ENCODE peak calls at places on chromosomes 7 and 10, in eight cellular contexts. Y is natural killer cell treated with Interleukin-12 subunit alpha and Interleukin-12 subunit beta and Interleukin-15 and Interleukin-18, amount 100 ng/mL, for 72 hours; G is cardiac septum; P is stimulated activated CD8-positive, alpha-beta memory T cell treated with anti-CD3 and anti-CD28 coated beads, Interleukin-15, amount 100 ng/mL, for 24 hours; F is GM06990; X is mucosa of descending colon; W is activated CD8-positive, alpha-beta memory T cell treated with anti-CD3 and anti-CD28 coated beads for 48 hours; S is neural progenitor cell. J is an unnamed sample.

GRCh38 chr7:47657126-47657525 is 75.2 kb upstream of the TNS3 start:
- DNase-seq in F (no peak), S (no peak), W (no peak), G (no peak), Y (no peak), X (no peak), P (no peak), J (no peak)

GRCh38 chr7:116271980-116272886 is 61.9 kb downstream of the TES start:
- DNase-seq in G (no peak), Y (no peak), W (no peak), P (no peak), X (peak; percentile 21), S (no peak), F (no peak), J (peak; percentile 84)

GRCh38 chr7:20858913-20859312 is 72.2 kb upstream of the SP8 start:
- DNase-seq in F (no peak), Y (no peak), G (no peak), X (no peak), W (no peak), P (no peak), S (no peak), J (peak; percentile 48)

GRCh38 chr10:113177163-113177935 is 227.3 kb downstream of the TCF7L2 start:
- DNase-seq in Y (no peak), F (no peak), X (no peak), W (no peak), P (no peak), S (peak; percentile 53), G (no peak), J (no peak)

GRCh38 chr7:47428052-47428779 is 153.7 kb downstream of the TNS3 start:
- DNase-seq in Y (no peak), G (peak; percentile 58), F (no peak), X (no peak), P (no peak), S (no peak), W (no peak), J (no peak)

GRCh38 chr10:75061709-75062108 is 49.7 kb upstream of the SAMD8 start:
- DNase-seq in F (no peak), W (no peak), G (no peak), P (no peak), X (no peak), Y (no peak), S (no peak), J (no peak)

GRCh38 chr10:93199221-93199681 is 125.6 kb downstream of the CYP26A1 start:
- DNase-seq in W (no peak), P (no peak), S (peak; percentile 29), Y (no peak), F (no peak), G (peak; percentile 80), X (peak; percentile 87), J (peak; percentile 70)

GRCh38 chr7:24777811-24778210 is 20.5 kb upstream of the GSDME start:
- DNase-seq in G (no peak), Y (no peak), S (no peak), X (no peak), P (no peak), F (no peak), W (no peak), J (no peak)

GRCh38 chr7:134890246-134891240 is 95.8 kb upstream of the AGBL3 start:
- DNase-seq in X (no peak), S (no peak), P (no peak), G (no peak), F (no peak), W (no peak), Y (no peak), J (peak; percentile 76)

GRCh38 chr7:32611700-32612099 is 116.4 kb downstream of the AVL9 start:
- DNase-seq in P (no peak), S (no peak), F (no peak), X (no peak), W (no peak), G (no peak), Y (no peak), J (no peak)

GRCh38 chr7:23654508-23654907 is 25.5 kb upstream of the FAM221A start:
- DNase-seq in G (no peak), S (peak; percentile 71), P (no peak), Y (no peak), W (no peak), F (no peak), X (peak; percentile 69), J (no peak)

GRCh38 chr7:157909370-157909769 is 572.6 kb downstream of the DNAJB6 start:
- DNase-seq in P (no peak), S (no peak), F (no peak), G (peak; percentile 55), W (no peak), Y (no peak), X (no peak), J (no peak)

GRCh38 chr7:112556633-112557032 is 75.8 kb downstream of the LSMEM1 start:
- DNase-seq in X (no peak), Y (no peak), F (no peak), W (no peak), G (no peak), S (no peak), P (no peak), J (no peak)

GRCh38 chr10:43739171-43739570 is 90.5 kb upstream of the ZNF32 start:
- DNase-seq in S (no peak), X (no peak), Y (no peak), F (no peak), G (no peak), P (no peak), W (no peak), J (peak; percentile 13)

GRCh38 chr7:27169658-27170493 is 4.2 kb downstream of the HOXA10 start:
- DNase-seq in W (no peak), P (no peak), G (no peak), X (no peak), S (peak; percentile 63), F (no peak), Y (peak; percentile 44), J (peak; percentile 69)

GRCh38 chr10:58335306-58336005 is 650 bp downstream of the UBE2D1 start:
- DNase-seq in X (peak; percentile 25), P (no peak), F (peak; percentile 58), G (peak; percentile 79), S (peak; percentile 33), Y (no peak), W (no peak), J (peak; percentile 19)

GRCh38 chr10:47008769-47009168 is 97.5 kb downstream of the PTPN20 start:
- DNase-seq in W (no peak), P (no peak), F (no peak), Y (no peak), X (peak; percentile 4), S (no peak), G (no peak), J (no peak)

GRCh38 chr7:130849604-130850003 is 115.6 kb upstream of the KLF14 start:
- DNase-seq in P (no peak), G (no peak), Y (no peak), F (no peak), S (no peak), X (no peak), W (no peak), J (no peak)

GRCh38 chr7:140564643-140565042 is 76.0 kb downstream of the DENND2A start:
- DNase-seq in P (no peak), W (no peak), F (no peak), S (peak; percentile 27), G (peak; percentile 20), X (no peak), Y (no peak), J (peak; percentile 38)

GRCh38 chr7:110850239-110850638 is 240.7 kb upstream of the LRRN3 start:
- DNase-seq in W (no peak), F (no peak), S (no peak), G (no peak), P (no peak), Y (no peak), X (no peak), J (no peak)

GRCh38 chr10:60817135-60817805 is 39.0 kb downstream of the CDK1 start:
- DNase-seq in G (no peak), Y (no peak), S (no peak), X (peak; percentile 9), W (no peak), F (no peak), P (no peak), J (peak; percentile 20)

GRCh38 chr7:71488308-71488707 is 356.4 kb downstream of the GALNT17 start:
- DNase-seq in X (no peak), F (no peak), Y (no peak), S (no peak), W (no peak), P (no peak), G (no peak), J (peak; percentile 21)

GRCh38 chr7:148670374-148670773 is 28.3 kb upstream of the CUL1 start:
- DNase-seq in X (no peak), Y (no peak), P (no peak), F (no peak), S (no peak), G (no peak), W (no peak), J (no peak)

GRCh38 chr10:114181971-114182370 is 2.8 kb downstream of the TDRD1 start:
- DNase-seq in P (no peak), Y (no peak), X (peak; percentile 73), W (no peak), F (no peak), G (no peak), S (no peak), J (no peak)

GRCh38 chr10:21519327-21519933 is 6.1 kb downstream of the SKIDA1 start:
- DNase-seq in S (peak; percentile 14), P (no peak), W (no peak), X (no peak), G (no peak), F (no peak), Y (no peak), J (no peak)

GRCh38 chr7:155382802-155383171 is 75.1 kb upstream of the EN2 start:
- DNase-seq in G (no peak), X (no peak), S (no peak), W (no peak), F (no peak), P (no peak), Y (peak; percentile 23), J (no peak)

GRCh38 chr7:33276729-33277128 is 147.4 kb downstream of the BBS9 start:
- DNase-seq in G (no peak), S (no peak), F (no peak), X (no peak), W (no peak), Y (no peak), P (no peak), J (no peak)

GRCh38 chr7:2759736-2760097 is 71.7 kb downstream of the AMZ1 start:
- DNase-seq in P (no peak), F (no peak), Y (no peak), W (no peak), X (no peak), G (no peak), S (no peak), J (no peak)

GRCh38 chr10:93319855-93320254 is 162.3 kb downstream of the MYOF start:
- DNase-seq in G (no peak), X (no peak), S (no peak), P (no peak), Y (no peak), F (no peak), W (no peak), J (no peak)

J was measured in MG63.